ENCODE peak calls at places on chromosomes 16 and 17, in six cellular contexts. One of them, this sample, is unnamed.

GRCh38 chr16:72991645-72992044 is 56.3 kb downstream of the ZFHX3 start:
- DNase-seq in Ammon's horn: no peak
- DNase-seq in BJ: no peak
- DNase-seq in neural progenitor cell: no peak
- DNase-seq in NCI-H1436: no peak
- DNase-seq in activated CD8-positive, alpha-beta T cell treated with anti-CD3 and anti-CD28 coated beads for 36 hours: no peak
- DNase-seq in this sample: no peak

GRCh38 chr17:57915532-57915931 is 39.7 kb downstream of the CUEDC1 start:
- DNase-seq in activated CD8-positive, alpha-beta T cell treated with anti-CD3 and anti-CD28 coated beads for 36 hours: no peak
- DNase-seq in NCI-H1436: no peak
- DNase-seq in BJ: no peak
- DNase-seq in neural progenitor cell: peak
- DNase-seq in Ammon's horn: no peak
- DNase-seq in this sample: no peak

GRCh38 chr16:10862432-10862831 is 14.6 kb upstream of the CIITA start:
- DNase-seq in NCI-H1436: no peak
- DNase-seq in BJ: no peak
- DNase-seq in neural progenitor cell: no peak
- DNase-seq in Ammon's horn: peak
- DNase-seq in activated CD8-positive, alpha-beta T cell treated with anti-CD3 and anti-CD28 coated beads for 36 hours: no peak
- DNase-seq in this sample: peak

GRCh38 chr16:26394409-26394808 is 672.3 kb upstream of the C16orf82 start:
- DNase-seq in NCI-H1436: no peak
- DNase-seq in neural progenitor cell: no peak
- DNase-seq in Ammon's horn: no peak
- DNase-seq in BJ: no peak
- DNase-seq in activated CD8-positive, alpha-beta T cell treated with anti-CD3 and anti-CD28 coated beads for 36 hours: no peak
- DNase-seq in this sample: no peak

GRCh38 chr16:67456383-67457140 is 24.4 kb downstream of the ATP6V0D1 start:
- DNase-seq in activated CD8-positive, alpha-beta T cell treated with anti-CD3 and anti-CD28 coated beads for 36 hours: no peak
- DNase-seq in NCI-H1436: no peak
- DNase-seq in neural progenitor cell: no peak
- DNase-seq in Ammon's horn: peak
- DNase-seq in BJ: no peak
- DNase-seq in this sample: no peak

GRCh38 chr17:66355510-66355909 is 53.1 kb downstream of the PRKCA start:
- DNase-seq in neural progenitor cell: no peak
- DNase-seq in BJ: no peak
- DNase-seq in NCI-H1436: no peak
- DNase-seq in activated CD8-positive, alpha-beta T cell treated with anti-CD3 and anti-CD28 coated beads for 36 hours: no peak
- DNase-seq in Ammon's horn: no peak
- DNase-seq in this sample: no peak

GRCh38 chr16:30927789-30928378 is 4.5 kb downstream of the FBXL19 start:
- DNase-seq in BJ: no peak
- DNase-seq in activated CD8-positive, alpha-beta T cell treated with anti-CD3 and anti-CD28 coated beads for 36 hours: peak
- DNase-seq in NCI-H1436: peak
- DNase-seq in Ammon's horn: peak
- DNase-seq in neural progenitor cell: peak
- DNase-seq in this sample: no peak

GRCh38 chr17:9009096-9009495 is 12.2 kb upstream of the NTN1 start:
- DNase-seq in Ammon's horn: no peak
- DNase-seq in BJ: no peak
- DNase-seq in activated CD8-positive, alpha-beta T cell treated with anti-CD3 and anti-CD28 coated beads for 36 hours: no peak
- DNase-seq in NCI-H1436: no peak
- DNase-seq in neural progenitor cell: no peak
- DNase-seq in this sample: no peak

GRCh38 chr16:73225983-73226382 is 178.1 kb upstream of the ZFHX3 start:
- DNase-seq in NCI-H1436: no peak
- DNase-seq in Ammon's horn: no peak
- DNase-seq in BJ: no peak
- DNase-seq in activated CD8-positive, alpha-beta T cell treated with anti-CD3 and anti-CD28 coated beads for 36 hours: no peak
- DNase-seq in neural progenitor cell: no peak
- DNase-seq in this sample: no peak

GRCh38 chr17:29563816-29564215 is 3.0 kb downstream of the ABHD15 start:
- DNase-seq in neural progenitor cell: no peak
- DNase-seq in BJ: no peak
- DNase-seq in NCI-H1436: no peak
- DNase-seq in activated CD8-positive, alpha-beta T cell treated with anti-CD3 and anti-CD28 coated beads for 36 hours: no peak
- DNase-seq in Ammon's horn: no peak
- DNase-seq in this sample: no peak

GRCh38 chr16:23020084-23020483 is 129.2 kb downstream of the USP31 start:
- DNase-seq in NCI-H1436: no peak
- DNase-seq in activated CD8-positive, alpha-beta T cell treated with anti-CD3 and anti-CD28 coated beads for 36 hours: no peak
- DNase-seq in BJ: no peak
- DNase-seq in neural progenitor cell: no peak
- DNase-seq in Ammon's horn: no peak
- DNase-seq in this sample: no peak

GRCh38 chr17:78357177-78357586 is 2.7 kb downstream of the SOCS3 start:
- DNase-seq in Ammon's horn: peak
- DNase-seq in BJ: no peak
- DNase-seq in neural progenitor cell: no peak
- DNase-seq in NCI-H1436: no peak
- DNase-seq in activated CD8-positive, alpha-beta T cell treated with anti-CD3 and anti-CD28 coated beads for 36 hours: no peak
- DNase-seq in this sample: peak

GRCh38 chr16:71214771-71215381 is 15.6 kb downstream of the HYDIN start:
- DNase-seq in neural progenitor cell: no peak
- DNase-seq in BJ: no peak
- DNase-seq in Ammon's horn: no peak
- DNase-seq in activated CD8-positive, alpha-beta T cell treated with anti-CD3 and anti-CD28 coated beads for 36 hours: no peak
- DNase-seq in NCI-H1436: peak
- DNase-seq in this sample: no peak

GRCh38 chr17:81684442-81684911 is 666 bp downstream of the HGS start:
- DNase-seq in BJ: no peak
- DNase-seq in Ammon's horn: no peak
- DNase-seq in NCI-H1436: no peak
- DNase-seq in activated CD8-positive, alpha-beta T cell treated with anti-CD3 and anti-CD28 coated beads for 36 hours: peak
- DNase-seq in neural progenitor cell: peak
- DNase-seq in this sample: no peak

GRCh38 chr16:68062910-68063393 is 22.2 kb upstream of the NFATC3 start:
- DNase-seq in neural progenitor cell: no peak
- DNase-seq in activated CD8-positive, alpha-beta T cell treated with anti-CD3 and anti-CD28 coated beads for 36 hours: peak
- DNase-seq in Ammon's horn: no peak
- DNase-seq in BJ: no peak
- DNase-seq in NCI-H1436: no peak
- DNase-seq in this sample: no peak

GRCh38 chr16:55408656-55409055 is 70.3 kb upstream of the MMP2 start:
- DNase-seq in NCI-H1436: no peak
- DNase-seq in Ammon's horn: no peak
- DNase-seq in activated CD8-positive, alpha-beta T cell treated with anti-CD3 and anti-CD28 coated beads for 36 hours: no peak
- DNase-seq in neural progenitor cell: peak
- DNase-seq in BJ: no peak
- DNase-seq in this sample: no peak

GRCh38 chr17:20926532-20926931 is 116.3 kb downstream of the USP22 start:
- DNase-seq in BJ: no peak
- DNase-seq in Ammon's horn: no peak
- DNase-seq in activated CD8-positive, alpha-beta T cell treated with anti-CD3 and anti-CD28 coated beads for 36 hours: no peak
- DNase-seq in NCI-H1436: no peak
- DNase-seq in neural progenitor cell: no peak
- DNase-seq in this sample: peak

GRCh38 chr17:13030459-13031305 is 12.9 kb upstream of the ELAC2 start:
- DNase-seq in BJ: no peak
- DNase-seq in activated CD8-positive, alpha-beta T cell treated with anti-CD3 and anti-CD28 coated beads for 36 hours: peak
- DNase-seq in NCI-H1436: peak
- DNase-seq in neural progenitor cell: peak
- DNase-seq in Ammon's horn: peak
- DNase-seq in this sample: no peak

GRCh38 chr17:77916771-77917481 is 41.6 kb upstream of the TNRC6C start:
- DNase-seq in NCI-H1436: no peak
- DNase-seq in neural progenitor cell: peak
- DNase-seq in BJ: no peak
- DNase-seq in activated CD8-positive, alpha-beta T cell treated with anti-CD3 and anti-CD28 coated beads for 36 hours: no peak
- DNase-seq in Ammon's horn: peak
- DNase-seq in this sample: no peak

GRCh38 chr17:7110617-7111306 is 3.9 kb downstream of the ASGR2 start:
- DNase-seq in activated CD8-positive, alpha-beta T cell treated with anti-CD3 and anti-CD28 coated beads for 36 hours: no peak
- DNase-seq in BJ: no peak
- DNase-seq in NCI-H1436: no peak
- DNase-seq in neural progenitor cell: no peak
- DNase-seq in Ammon's horn: no peak
- DNase-seq in this sample: no peak

GRCh38 chr16:48421741-48422140 is 36.5 kb upstream of the SIAH1 start:
- DNase-seq in BJ: no peak
- DNase-seq in activated CD8-positive, alpha-beta T cell treated with anti-CD3 and anti-CD28 coated beads for 36 hours: no peak
- DNase-seq in neural progenitor cell: no peak
- DNase-seq in NCI-H1436: no peak
- DNase-seq in Ammon's horn: no peak
- DNase-seq in this sample: no peak

GRCh38 chr16:67543036-67543435 is 14.4 kb downstream of the RIPOR1 start:
- DNase-seq in neural progenitor cell: no peak
- DNase-seq in NCI-H1436: no peak
- DNase-seq in BJ: no peak
- DNase-seq in Ammon's horn: no peak
- DNase-seq in activated CD8-positive, alpha-beta T cell treated with anti-CD3 and anti-CD28 coated beads for 36 hours: peak
- DNase-seq in this sample: no peak

GRCh38 chr17:2901582-2901981 is 105.3 kb downstream of the RAP1GAP2 start:
- DNase-seq in NCI-H1436: no peak
- DNase-seq in neural progenitor cell: no peak
- DNase-seq in activated CD8-positive, alpha-beta T cell treated with anti-CD3 and anti-CD28 coated beads for 36 hours: no peak
- DNase-seq in Ammon's horn: no peak
- DNase-seq in BJ: no peak
- DNase-seq in this sample: no peak

GRCh38 chr17:12605222-12605621 is 60.5 kb upstream of the MYOCD start:
- DNase-seq in activated CD8-positive, alpha-beta T cell treated with anti-CD3 and anti-CD28 coated beads for 36 hours: no peak
- DNase-seq in NCI-H1436: no peak
- DNase-seq in neural progenitor cell: no peak
- DNase-seq in BJ: peak
- DNase-seq in Ammon's horn: no peak
- DNase-seq in this sample: no peak

GRCh38 chr17:63136381-63137012 is 170.5 kb downstream of the TANC2 start:
- DNase-seq in BJ: no peak
- DNase-seq in activated CD8-positive, alpha-beta T cell treated with anti-CD3 and anti-CD28 coated beads for 36 hours: no peak
- DNase-seq in Ammon's horn: no peak
- DNase-seq in NCI-H1436: no peak
- DNase-seq in neural progenitor cell: peak
- DNase-seq in this sample: no peak

GRCh38 chr17:31448467-31449077 is 57.1 kb downstream of the RAB11FIP4 start:
- DNase-seq in activated CD8-positive, alpha-beta T cell treated with anti-CD3 and anti-CD28 coated beads for 36 hours: no peak
- DNase-seq in Ammon's horn: no peak
- DNase-seq in NCI-H1436: no peak
- DNase-seq in neural progenitor cell: no peak
- DNase-seq in BJ: no peak
- DNase-seq in this sample: peak

GRCh38 chr17:7888184-7888920 is at the start of gene CHD3:
- DNase-seq in BJ: no peak
- DNase-seq in Ammon's horn: no peak
- DNase-seq in neural progenitor cell: peak
- DNase-seq in NCI-H1436: no peak
- DNase-seq in activated CD8-positive, alpha-beta T cell treated with anti-CD3 and anti-CD28 coated beads for 36 hours: peak
- DNase-seq in this sample: peak

GRCh38 chr16:61432421-61432820 is 603.8 kb downstream of the CDH8 start:
- DNase-seq in Ammon's horn: no peak
- DNase-seq in activated CD8-positive, alpha-beta T cell treated with anti-CD3 and anti-CD28 coated beads for 36 hours: no peak
- DNase-seq in NCI-H1436: no peak
- DNase-seq in BJ: no peak
- DNase-seq in neural progenitor cell: peak
- DNase-seq in this sample: no peak

GRCh38 chr16:54099627-54100026 is 187.0 kb downstream of the IRX3 start:
- DNase-seq in Ammon's horn: no peak
- DNase-seq in BJ: no peak
- DNase-seq in neural progenitor cell: no peak
- DNase-seq in activated CD8-positive, alpha-beta T cell treated with anti-CD3 and anti-CD28 coated beads for 36 hours: no peak
- DNase-seq in NCI-H1436: no peak
- DNase-seq in this sample: no peak

GRCh38 chr16:89700649-89701424 is 668 bp downstream of the SPATA2L start:
- DNase-seq in Ammon's horn: peak
- DNase-seq in neural progenitor cell: peak
- DNase-seq in BJ: no peak
- DNase-seq in NCI-H1436: peak
- DNase-seq in activated CD8-positive, alpha-beta T cell treated with anti-CD3 and anti-CD28 coated beads for 36 hours: peak
- DNase-seq in this sample: peak

GRCh38 chr16:54126907-54127306 is 159.7 kb downstream of the IRX3 start:
- DNase-seq in BJ: no peak
- DNase-seq in NCI-H1436: no peak
- DNase-seq in Ammon's horn: no peak
- DNase-seq in neural progenitor cell: no peak
- DNase-seq in activated CD8-positive, alpha-beta T cell treated with anti-CD3 and anti-CD28 coated beads for 36 hours: no peak
- DNase-seq in this sample: no peak

GRCh38 chr17:28178800-28179199 is 136.3 kb downstream of the NLK start:
- DNase-seq in NCI-H1436: no peak
- DNase-seq in BJ: no peak
- DNase-seq in Ammon's horn: peak
- DNase-seq in neural progenitor cell: no peak
- DNase-seq in activated CD8-positive, alpha-beta T cell treated with anti-CD3 and anti-CD28 coated beads for 36 hours: no peak
- DNase-seq in this sample: no peak

GRCh38 chr16:47848481-47849109 is 307.2 kb downstream of the ABCC12 start:
- DNase-seq in activated CD8-positive, alpha-beta T cell treated with anti-CD3 and anti-CD28 coated beads for 36 hours: no peak
- DNase-seq in Ammon's horn: peak
- DNase-seq in neural progenitor cell: peak
- DNase-seq in NCI-H1436: no peak
- DNase-seq in BJ: no peak
- DNase-seq in this sample: peak

GRCh38 chr16:84483882-84484565 is 20.4 kb downstream of the MEAK7 start:
- DNase-seq in neural progenitor cell: no peak
- DNase-seq in Ammon's horn: no peak
- DNase-seq in activated CD8-positive, alpha-beta T cell treated with anti-CD3 and anti-CD28 coated beads for 36 hours: no peak
- DNase-seq in NCI-H1436: no peak
- DNase-seq in BJ: no peak
- DNase-seq in this sample: no peak

This sample was measured in NCI-H226.